ENCODE peak calls at places on chromosomes 1 and 21, in four cellular contexts. W, L, B and M are unnamed samples.

GRCh38 chr1:71093938-71094337 is 13.1 kb upstream of the ZRANB2 start:
- DNase-seq in W (no peak), L (peak; percentile 59), B (no peak), M (no peak)

GRCh38 chr1:178451529-178451928 is 45.2 kb downstream of the CLEC20A start:
- DNase-seq in L (no peak), W (peak; percentile 87), B (no peak), M (no peak)

GRCh38 chr21:25735221-25735894 is 586 bp downstream of the GABPA start:
- DNase-seq in W (peak; percentile 83), L (peak; percentile 91), B (peak; percentile 96), M (peak; percentile 85)

GRCh38 chr1:17990401-17990800 is 117.2 kb upstream of the IGSF21 start:
- DNase-seq in W (no peak), B (no peak), L (no peak), M (no peak)

GRCh38 chr1:158003409-158003805 is 10.0 kb downstream of the KIRREL1 start:
- DNase-seq in B (no peak), W (no peak), L (no peak), M (no peak)

GRCh38 chr1:204145033-204145504 is 6.8 kb downstream of the ETNK2 start:
- DNase-seq in L (no peak), B (no peak), W (no peak), M (no peak)

GRCh38 chr1:207644479-207644851 is 468 bp upstream of the CR1L start:
- DNase-seq in B (no peak), W (no peak), L (no peak), M (no peak)

GRCh38 chr1:63569917-63570316 is 23.3 kb upstream of the PGM1 start:
- DNase-seq in B (no peak), W (no peak), L (no peak), M (no peak)

GRCh38 chr1:54980528-54981241 is at the start of gene TMEM61:
- DNase-seq in B (no peak), L (no peak), W (no peak), M (peak; percentile 85)

GRCh38 chr1:209527993-209528392 is 55.5 kb upstream of the CAMK1G start:
- DNase-seq in L (no peak), B (no peak), W (peak; percentile 31), M (no peak)

GRCh38 chr1:81834921-81835698 is 34.4 kb downstream of the ADGRL2 start:
- DNase-seq in L (peak; percentile 63), W (no peak), B (no peak), M (no peak)

GRCh38 chr1:161131721-161132409 is 602 bp downstream of the DEDD start:
- DNase-seq in B (no peak), L (peak; percentile 34), W (no peak), M (no peak)

GRCh38 chr21:35465750-35466149 is 416.6 kb upstream of the RUNX1 start:
- DNase-seq in W (no peak), L (no peak), B (no peak), M (no peak)

GRCh38 chr21:44521928-44522752 is 17.9 kb downstream of the KRTAP10-1 start:
- DNase-seq in L (no peak), B (peak; percentile 56), W (no peak), M (peak; percentile 70)

GRCh38 chr1:207745285-207745684 is 6.6 kb upstream of the CD46 start:
- DNase-seq in B (no peak), W (no peak), L (no peak), M (no peak)

GRCh38 chr1:2801046-2801445 is 447 bp downstream of the TTC34 start:
- DNase-seq in W (no peak), B (peak; percentile 57), L (no peak), M (no peak)

GRCh38 chr1:15696956-15697521 is 12.9 kb downstream of the PLEKHM2 start:
- DNase-seq in W (no peak), L (peak; percentile 92), B (peak; percentile 64), M (no peak)

GRCh38 chr1:67724928-67725560 is 40.0 kb downstream of the GADD45A start:
- DNase-seq in B (no peak), W (no peak), L (peak; percentile 15), M (no peak)

GRCh38 chr1:169892819-169893644 is 664 bp downstream of the SCYL3 start:
- DNase-seq in L (peak; percentile 31), B (no peak), W (no peak), M (no peak)

GRCh38 chr1:198809247-198809646 is 170.4 kb downstream of the PTPRC start:
- DNase-seq in W (no peak), L (no peak), B (no peak), M (no peak)

GRCh38 chr21:23853796-23854379 is 1753.4 kb downstream of the MRPL39 start:
- DNase-seq in L (peak; percentile 87), W (peak; percentile 40), B (no peak), M (peak; percentile 5)